ENCODE peak calls at places on chromosomes 5 and 9, in eight cellular contexts. One of them, this sample, is unnamed.

GRCh38 chr5:122726990-122727616 is 47.8 kb upstream of the SNX2 start:
- DNase-seq in SK-N-SH: no peak
- DNase-seq in IMR-90: peak; percentile 77
- DNase-seq in tibial artery: no peak
- DNase-seq in upper lobe of right lung: no peak
- DNase-seq in mammary epithelial cell: peak; percentile 69
- DNase-seq in fibroblast of lung: peak; percentile 88
- DNase-seq in sigmoid colon: no peak
- DNase-seq in this sample: no peak

GRCh38 chr5:59813761-59814562 is 79.6 kb downstream of the PDE4D start:
- DNase-seq in SK-N-SH: peak; percentile 51
- DNase-seq in IMR-90: peak; percentile 67
- DNase-seq in tibial artery: no peak
- DNase-seq in upper lobe of right lung: no peak
- DNase-seq in mammary epithelial cell: peak; percentile 56
- DNase-seq in fibroblast of lung: peak; percentile 69
- DNase-seq in sigmoid colon: no peak
- DNase-seq in this sample: no peak

GRCh38 chr5:137260820-137261541 is 238.1 kb downstream of the SPOCK1 start:
- DNase-seq in SK-N-SH: no peak
- DNase-seq in IMR-90: no peak
- DNase-seq in tibial artery: no peak
- DNase-seq in upper lobe of right lung: no peak
- DNase-seq in mammary epithelial cell: no peak
- DNase-seq in fibroblast of lung: peak; percentile 31
- DNase-seq in sigmoid colon: no peak
- DNase-seq in this sample: no peak

GRCh38 chr9:32431940-32432555 is 47.6 kb downstream of the ACO1 start:
- DNase-seq in SK-N-SH: peak; percentile 55
- DNase-seq in IMR-90: peak; percentile 64
- DNase-seq in tibial artery: no peak
- DNase-seq in upper lobe of right lung: no peak
- DNase-seq in mammary epithelial cell: peak; percentile 4
- DNase-seq in fibroblast of lung: peak; percentile 52
- DNase-seq in sigmoid colon: peak; percentile 71
- DNase-seq in this sample: peak; percentile 67

GRCh38 chr5:100232730-100233129 is 302.4 kb upstream of the FAM174A start:
- DNase-seq in SK-N-SH: no peak
- DNase-seq in IMR-90: no peak
- DNase-seq in tibial artery: no peak
- DNase-seq in upper lobe of right lung: no peak
- DNase-seq in mammary epithelial cell: no peak
- DNase-seq in fibroblast of lung: no peak
- DNase-seq in sigmoid colon: no peak
- DNase-seq in this sample: no peak

GRCh38 chr5:169048568-169049125 is 252.3 kb downstream of the SLIT3 start:
- DNase-seq in SK-N-SH: no peak
- DNase-seq in IMR-90: no peak
- DNase-seq in tibial artery: no peak
- DNase-seq in upper lobe of right lung: no peak
- DNase-seq in mammary epithelial cell: no peak
- DNase-seq in fibroblast of lung: peak; percentile 66
- DNase-seq in sigmoid colon: no peak
- DNase-seq in this sample: no peak

GRCh38 chr5:126359884-126360283 is 63.3 kb upstream of the GRAMD2B start:
- DNase-seq in SK-N-SH: no peak
- DNase-seq in IMR-90: no peak
- DNase-seq in tibial artery: no peak
- DNase-seq in upper lobe of right lung: no peak
- DNase-seq in mammary epithelial cell: no peak
- DNase-seq in fibroblast of lung: no peak
- DNase-seq in sigmoid colon: no peak
- DNase-seq in this sample: no peak

GRCh38 chr5:10485142-10485795 is 43.6 kb downstream of the ROPN1L start:
- DNase-seq in SK-N-SH: peak; percentile 92
- DNase-seq in IMR-90: peak; percentile 96
- DNase-seq in tibial artery: peak; percentile 73
- DNase-seq in upper lobe of right lung: no peak
- DNase-seq in mammary epithelial cell: no peak
- DNase-seq in fibroblast of lung: peak; percentile 99
- DNase-seq in sigmoid colon: peak; percentile 72
- DNase-seq in this sample: no peak

GRCh38 chr5:119829341-119829740 is 200.0 kb downstream of the FAM170A start:
- DNase-seq in SK-N-SH: no peak
- DNase-seq in IMR-90: no peak
- DNase-seq in tibial artery: no peak
- DNase-seq in upper lobe of right lung: no peak
- DNase-seq in mammary epithelial cell: no peak
- DNase-seq in fibroblast of lung: no peak
- DNase-seq in sigmoid colon: no peak
- DNase-seq in this sample: no peak

GRCh38 chr9:130114741-130115140 is 57.5 kb upstream of the NCS1 start:
- DNase-seq in SK-N-SH: no peak
- DNase-seq in IMR-90: peak; percentile 64
- DNase-seq in tibial artery: no peak
- DNase-seq in upper lobe of right lung: no peak
- DNase-seq in mammary epithelial cell: no peak
- DNase-seq in fibroblast of lung: peak; percentile 58
- DNase-seq in sigmoid colon: no peak
- DNase-seq in this sample: no peak

GRCh38 chr9:77495834-77496671 is 152.1 kb downstream of the GNA14 start:
- DNase-seq in SK-N-SH: peak; percentile 17
- DNase-seq in IMR-90: peak; percentile 23
- DNase-seq in tibial artery: no peak
- DNase-seq in upper lobe of right lung: no peak
- DNase-seq in mammary epithelial cell: peak; percentile 24
- DNase-seq in fibroblast of lung: peak; percentile 83
- DNase-seq in sigmoid colon: peak; percentile 70
- DNase-seq in this sample: no peak

GRCh38 chr5:5290674-5291334 is 131.7 kb upstream of the ICE1 start:
- DNase-seq in SK-N-SH: no peak
- DNase-seq in IMR-90: no peak
- DNase-seq in tibial artery: no peak
- DNase-seq in upper lobe of right lung: no peak
- DNase-seq in mammary epithelial cell: no peak
- DNase-seq in fibroblast of lung: peak; percentile 19
- DNase-seq in sigmoid colon: no peak
- DNase-seq in this sample: no peak

GRCh38 chr9:132166599-132166998 is 4.7 kb downstream of the NTNG2 start:
- DNase-seq in SK-N-SH: peak; percentile 58
- DNase-seq in IMR-90: no peak
- DNase-seq in tibial artery: no peak
- DNase-seq in upper lobe of right lung: no peak
- DNase-seq in mammary epithelial cell: no peak
- DNase-seq in fibroblast of lung: no peak
- DNase-seq in sigmoid colon: no peak
- DNase-seq in this sample: no peak

GRCh38 chr9:6428940-6429889 is 16.2 kb downstream of the UHRF2 start:
- DNase-seq in SK-N-SH: no peak
- DNase-seq in IMR-90: no peak
- DNase-seq in tibial artery: no peak
- DNase-seq in upper lobe of right lung: no peak
- DNase-seq in mammary epithelial cell: no peak
- DNase-seq in fibroblast of lung: no peak
- DNase-seq in sigmoid colon: no peak
- DNase-seq in this sample: no peak

DNA sequence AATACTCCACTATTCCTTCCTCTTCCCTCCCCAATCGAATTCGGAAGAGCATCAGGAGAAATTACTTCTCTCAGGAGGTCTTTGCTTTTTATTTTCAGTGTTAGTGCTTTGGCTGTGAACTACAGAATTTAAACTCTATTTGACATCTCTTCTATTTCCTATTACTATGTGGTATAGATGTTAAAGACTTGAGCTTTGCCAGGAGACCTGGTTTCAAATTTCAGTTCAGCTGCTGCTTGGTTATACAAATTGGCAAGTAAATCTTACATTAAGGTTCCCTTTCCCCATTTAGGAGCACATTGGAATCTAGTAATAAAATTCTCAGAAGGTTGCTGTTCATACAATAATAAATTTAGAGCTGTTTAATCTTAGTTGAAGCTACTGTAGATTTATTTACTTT is 13.1 kb downstream of the UHRF2 start:
- DNase-seq in SK-N-SH: no peak
- DNase-seq in IMR-90: peak; percentile 49
- DNase-seq in tibial artery: no peak
- DNase-seq in upper lobe of right lung: no peak
- DNase-seq in mammary epithelial cell: no peak
- DNase-seq in fibroblast of lung: peak; percentile 42
- DNase-seq in sigmoid colon: no peak
- DNase-seq in this sample: no peak
- H3K4me1 ChIP-seq in SK-N-SH: peaks cover 13% of the 10 kb centered on the region
- H3K4me1 ChIP-seq in IMR-90: peaks cover 10% of the 10 kb centered on the region
- H3K4me1 ChIP-seq in tibial artery: peaks cover 40% of the 10 kb centered on the region
- H3K4me1 ChIP-seq in upper lobe of right lung: peaks cover 9% of the 10 kb centered on the region
- H3K4me1 ChIP-seq in mammary epithelial cell: peaks cover 5% of the 10 kb centered on the region
- H3K4me1 ChIP-seq in fibroblast of lung: no peaks in the 10 kb centered on the region
- H3K4me1 ChIP-seq in sigmoid colon: peaks cover 24% of the 10 kb centered on the region
- H3K4me1 ChIP-seq in this sample: peaks cover 3% of the 10 kb centered on the region

GRCh38 chr5:41877408-41877807 is 7.2 kb upstream of the OXCT1 start:
- DNase-seq in SK-N-SH: no peak
- DNase-seq in IMR-90: no peak
- DNase-seq in tibial artery: no peak
- DNase-seq in upper lobe of right lung: no peak
- DNase-seq in mammary epithelial cell: no peak
- DNase-seq in fibroblast of lung: no peak
- DNase-seq in sigmoid colon: no peak
- DNase-seq in this sample: no peak
- H3K4me3 ChIP-seq in SK-N-SH: no peak overlapping the region
- H3K4me3 ChIP-seq in IMR-90: no peak overlapping the region
- H3K4me3 ChIP-seq in tibial artery: no peak overlapping the region
- H3K4me3 ChIP-seq in upper lobe of right lung: no peak overlapping the region
- H3K4me3 ChIP-seq in mammary epithelial cell: no peak overlapping the region
- H3K4me3 ChIP-seq in fibroblast of lung: no peak overlapping the region
- H3K4me3 ChIP-seq in sigmoid colon: no peak overlapping the region
- H3K4me3 ChIP-seq in this sample: no peak overlapping the region

GRCh38 chr9:118038713-118039112 is 334.5 kb downstream of the TLR4 start:
- DNase-seq in SK-N-SH: no peak
- DNase-seq in IMR-90: no peak
- DNase-seq in tibial artery: no peak
- DNase-seq in upper lobe of right lung: no peak
- DNase-seq in mammary epithelial cell: no peak
- DNase-seq in fibroblast of lung: no peak
- DNase-seq in sigmoid colon: no peak
- DNase-seq in this sample: no peak

GRCh38 chr9:118029425-118029824 is 325.2 kb downstream of the TLR4 start:
- DNase-seq in SK-N-SH: no peak
- DNase-seq in IMR-90: no peak
- DNase-seq in tibial artery: no peak
- DNase-seq in upper lobe of right lung: no peak
- DNase-seq in mammary epithelial cell: no peak
- DNase-seq in fibroblast of lung: no peak
- DNase-seq in sigmoid colon: no peak
- DNase-seq in this sample: no peak

DNA sequence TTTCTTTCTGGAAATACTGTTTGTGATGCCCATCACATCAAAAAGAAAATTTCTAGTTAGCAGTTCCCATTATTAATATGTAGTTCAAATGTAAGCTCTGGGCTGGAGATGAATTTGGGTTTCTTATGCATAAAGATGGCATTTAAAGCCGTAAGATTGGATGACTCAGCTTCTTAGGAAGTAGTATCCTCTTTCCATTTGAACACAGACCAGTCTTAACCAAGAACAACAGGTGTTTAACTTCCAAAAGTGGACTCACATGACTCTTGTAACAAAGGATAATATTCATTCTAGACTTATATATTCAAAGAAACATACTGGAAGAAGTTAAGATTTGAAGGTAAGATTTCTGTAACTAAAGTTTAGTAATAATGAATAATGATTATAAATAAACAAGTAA is 330.5 kb downstream of the TLR4 start:
- DNase-seq in SK-N-SH: no peak
- DNase-seq in IMR-90: no peak
- DNase-seq in tibial artery: no peak
- DNase-seq in upper lobe of right lung: no peak
- DNase-seq in mammary epithelial cell: no peak
- DNase-seq in fibroblast of lung: no peak
- DNase-seq in sigmoid colon: no peak
- DNase-seq in this sample: no peak
- H3K9me3 ChIP-seq in SK-N-SH: no peaks in the 10 kb centered on the region
- H3K9me3 ChIP-seq in IMR-90: peaks cover 6% of the 10 kb centered on the region
- H3K9me3 ChIP-seq in tibial artery: no peaks in the 10 kb centered on the region
- H3K9me3 ChIP-seq in upper lobe of right lung: no peaks in the 10 kb centered on the region
- H3K9me3 ChIP-seq in mammary epithelial cell: no peaks in the 10 kb centered on the region
- H3K9me3 ChIP-seq in fibroblast of lung: no peaks in the 10 kb centered on the region
- H3K9me3 ChIP-seq in sigmoid colon: no peaks in the 10 kb centered on the region
- H3K9me3 ChIP-seq in this sample: no peaks in the 10 kb centered on the region

GRCh38 chr5:141490271-141490670 is 1.4 kb downstream of the PCDHGC5 start:
- DNase-seq in SK-N-SH: no peak
- DNase-seq in IMR-90: no peak
- DNase-seq in tibial artery: no peak
- DNase-seq in upper lobe of right lung: no peak
- DNase-seq in mammary epithelial cell: no peak
- DNase-seq in fibroblast of lung: no peak
- DNase-seq in sigmoid colon: no peak
- DNase-seq in this sample: no peak

GRCh38 chr5:141493500-141494422 is 4.9 kb downstream of the PCDHGC5 start:
- DNase-seq in SK-N-SH: no peak
- DNase-seq in IMR-90: peak; percentile 65
- DNase-seq in tibial artery: no peak
- DNase-seq in upper lobe of right lung: no peak
- DNase-seq in mammary epithelial cell: peak; percentile 54
- DNase-seq in fibroblast of lung: peak; percentile 80
- DNase-seq in sigmoid colon: peak; percentile 55
- DNase-seq in this sample: peak; percentile 60

GRCh38 chr5:141491323-141492167 is 2.7 kb downstream of the PCDHGC5 start:
- DNase-seq in SK-N-SH: no peak
- DNase-seq in IMR-90: no peak
- DNase-seq in tibial artery: no peak
- DNase-seq in upper lobe of right lung: no peak
- DNase-seq in mammary epithelial cell: no peak
- DNase-seq in fibroblast of lung: no peak
- DNase-seq in sigmoid colon: no peak
- DNase-seq in this sample: no peak

GRCh38 chr5:141490771-141491170 is 1.9 kb downstream of the PCDHGC5 start:
- DNase-seq in SK-N-SH: no peak
- DNase-seq in IMR-90: no peak
- DNase-seq in tibial artery: no peak
- DNase-seq in upper lobe of right lung: no peak
- DNase-seq in mammary epithelial cell: no peak
- DNase-seq in fibroblast of lung: no peak
- DNase-seq in sigmoid colon: no peak
- DNase-seq in this sample: no peak

DNA sequence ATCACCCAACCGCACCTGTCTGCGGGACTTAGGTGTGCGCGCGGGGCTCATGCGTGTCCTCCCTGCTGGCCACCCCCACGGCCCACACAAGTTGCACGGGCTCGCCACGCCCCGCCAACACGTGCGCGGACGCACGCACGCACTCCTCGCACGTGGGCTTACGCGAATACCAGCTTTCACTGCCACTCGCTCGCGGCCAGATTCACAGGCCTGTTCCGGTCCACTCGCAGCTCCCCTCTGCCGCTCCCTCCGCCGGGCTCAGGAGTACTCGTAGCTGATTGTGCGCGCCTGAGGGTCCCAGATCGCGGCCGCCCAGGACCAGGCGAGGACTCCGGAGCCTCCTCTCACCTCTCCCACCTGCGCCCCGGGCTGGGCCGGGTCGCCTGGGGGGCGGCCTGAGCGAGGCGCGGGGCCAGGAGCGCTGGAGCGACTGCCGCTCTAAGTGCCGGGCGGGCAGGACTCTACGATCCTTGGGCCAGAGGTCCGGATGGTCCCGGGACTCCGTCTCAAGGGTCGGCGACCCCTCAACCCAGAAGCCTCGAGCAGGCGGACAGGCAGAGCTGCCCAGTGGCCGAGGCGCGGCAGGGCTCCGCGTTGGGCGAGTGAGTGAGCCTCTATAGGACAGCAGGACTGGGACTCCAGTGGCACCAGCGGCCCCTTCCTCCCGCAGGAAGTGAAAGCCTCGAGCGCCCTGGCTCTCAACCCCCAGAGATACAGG is 3.4 kb downstream of the PCDHGC5 start:
- DNase-seq in SK-N-SH: no peak
- DNase-seq in IMR-90: no peak
- DNase-seq in tibial artery: no peak
- DNase-seq in upper lobe of right lung: no peak
- DNase-seq in mammary epithelial cell: no peak
- DNase-seq in fibroblast of lung: no peak
- DNase-seq in sigmoid colon: peak; percentile 56
- DNase-seq in this sample: no peak
- H3K4me1 ChIP-seq in SK-N-SH: peaks cover 52% of the 10 kb centered on the region
- H3K4me1 ChIP-seq in IMR-90: peaks cover 39% of the 10 kb centered on the region
- H3K4me1 ChIP-seq in tibial artery: peaks cover 34% of the 10 kb centered on the region
- H3K4me1 ChIP-seq in upper lobe of right lung: peaks cover 31% of the 10 kb centered on the region
- H3K4me1 ChIP-seq in mammary epithelial cell: peaks cover 45% of the 10 kb centered on the region
- H3K4me1 ChIP-seq in fibroblast of lung: peaks cover 24% of the 10 kb centered on the region
- H3K4me1 ChIP-seq in sigmoid colon: peaks cover 26% of the 10 kb centered on the region
- H3K4me1 ChIP-seq in this sample: peaks cover 7% of the 10 kb centered on the region

This sample was measured in ascending aorta.